ENCODE peak calls at places on chromosomes 4 and X, in nine cellular contexts. Z is anterior cingulate cortex; O is nephron progenitor cell; G is breast epithelium; A is NCI-H2227 treated with DMSO at 0.1 percent for 48 hours; U is SW480; V is lower leg skin; J is substantia nigra; L is CD8-positive, alpha-beta T cell. Q is an unnamed sample.
A peak's percentile ranks its signal among the peaks of the same experiment; 100 is the strongest.

GRCh38 chrX:1554469-1555210 is 17.7 kb upstream of the P2RY8 start:
- DNase-seq in J (no peak), V (peak; percentile 78), O (no peak), Z (no peak), U (no peak), A (no peak), L (peak; percentile 61), G (no peak), Q (no peak)

GRCh38 chrX:136574548-136574947 is 42.5 kb downstream of the VGLL1 start:
- DNase-seq in V (no peak), U (no peak), J (no peak), L (no peak), Z (no peak), G (no peak), O (no peak), A (no peak), Q (no peak)

GRCh38 chrX:10243056-10243455 is 86.3 kb downstream of the CLCN4 start:
- DNase-seq in O (no peak), L (no peak), A (no peak), G (no peak), V (no peak), J (no peak), Z (no peak), U (no peak), Q (no peak)

GRCh38 chr4:186820371-186820990 is 96.8 kb upstream of the FAT1 start:
- DNase-seq in Z (no peak), U (no peak), O (no peak), G (no peak), L (no peak), V (no peak), A (no peak), J (no peak), Q (peak; percentile 9)

GRCh38 chr4:139852612-139853269 is 187.1 kb downstream of the MGST2 start:
- DNase-seq in A (no peak), O (no peak), J (no peak), Z (no peak), V (no peak), U (no peak), L (no peak), G (no peak), Q (no peak)

GRCh38 chrX:85611926-85612325 is 232.5 kb upstream of the POF1B start:
- DNase-seq in O (no peak), U (peak; percentile 9), L (no peak), G (no peak), J (no peak), A (no peak), V (no peak), Z (no peak), Q (no peak)

GRCh38 chr4:186845137-186845842 is 121.6 kb upstream of the FAT1 start:
- DNase-seq in G (no peak), A (no peak), O (no peak), J (no peak), V (no peak), U (peak; percentile 54), L (no peak), Z (no peak), Q (no peak)

GRCh38 chr4:5747746-5748365 is 36.9 kb downstream of the EVC start:
- DNase-seq in L (no peak), U (no peak), O (no peak), A (no peak), Z (no peak), G (no peak), V (no peak), J (no peak), Q (no peak)

GRCh38 chr4:184792950-184793555 is 32.7 kb downstream of the ACSL1 start:
- DNase-seq in A (no peak), L (no peak), V (no peak), U (peak; percentile 95), Z (peak; percentile 15), J (no peak), O (no peak), G (no peak), Q (peak; percentile 5)

GRCh38 chr4:57104706-57105560 is 5.3 kb downstream of the IGFBP7 start:
- DNase-seq in U (no peak), G (no peak), O (no peak), L (no peak), A (no peak), J (no peak), Z (no peak), V (no peak), Q (no peak)

GRCh38 chrX:34467437-34467836 is 189.6 kb downstream of the TMEM47 start:
- DNase-seq in A (no peak), O (no peak), L (no peak), G (no peak), V (no peak), Z (no peak), J (no peak), U (no peak), Q (no peak)

GRCh38 chr4:105837037-105837436 is 58.2 kb upstream of the NPNT start:
- DNase-seq in G (no peak), V (no peak), A (no peak), Z (no peak), O (no peak), U (no peak), J (no peak), L (no peak), Q (no peak)

GRCh38 chr4:154088741-154089140 is 299.9 kb upstream of the SFRP2 start:
- DNase-seq in G (no peak), J (no peak), L (no peak), V (no peak), Z (no peak), A (no peak), U (no peak), O (no peak), Q (no peak)

GRCh38 chrX:78527263-78527662 is 131.9 kb downstream of the RTL3 start:
- DNase-seq in L (no peak), Z (no peak), G (no peak), V (no peak), J (no peak), U (no peak), A (no peak), O (no peak), Q (no peak)

GRCh38 chrX:39816871-39817731 is 280.7 kb downstream of the BCOR start:
- DNase-seq in O (no peak), U (no peak), L (no peak), V (no peak), A (no peak), J (peak; percentile 6), Z (peak; percentile 44), G (no peak), Q (no peak)

GRCh38 chr4:174152717-174153466 is 130.6 kb downstream of the FBXO8 start:
- DNase-seq in O (no peak), G (no peak), A (no peak), J (no peak), Z (no peak), L (no peak), V (no peak), U (no peak), Q (no peak)

GRCh38 chr4:107987916-107988762 is 1.6 kb upstream of the HADH start:
- DNase-seq in G (peak; percentile 59), U (no peak), A (no peak), Z (no peak), O (no peak), L (no peak), V (no peak), J (no peak), Q (no peak)

GRCh38 chr4:74366367-74366891 is 1.5 kb downstream of the EREG start:
- DNase-seq in Z (no peak), G (no peak), U (peak; percentile 64), A (no peak), J (no peak), V (no peak), L (no peak), O (no peak), Q (no peak)

GRCh38 chrX:48695925-48696300 is 621 bp upstream of the SUV39H1 start:
- DNase-seq in O (peak; percentile 28), U (no peak), L (no peak), G (no peak), A (no peak), J (no peak), V (no peak), Z (no peak), Q (no peak)